ENCODE peak calls at places on chromosome 4, in five cellular contexts. Z is amniotic stem cell, I is epithelial cell of prostate, K is frontal cortex, L is tibial nerve. D is an unnamed sample.

GRCh38 chr4:20445933-20446723 is 194.4 kb downstream of the SLIT2 start:
- DNase-seq in Z (no peak), I (no peak), K (no peak), L (no peak), D (no peak)

GRCh38 chr4:139030614-139031235 is 15.1 kb downstream of the NOCT start:
- DNase-seq in Z (peak; percentile 52), I (peak; percentile 10), K (peak; percentile 71), L (peak; percentile 59), D (peak; percentile 71)

GRCh38 chr4:40594261-40595178 is 35.1 kb downstream of the RBM47 start:
- DNase-seq in Z (peak; percentile 58), I (no peak), K (no peak), L (no peak), D (no peak)

GRCh38 chr4:10157478-10158354 is 41.1 kb upstream of the WDR1 start:
- DNase-seq in Z (peak; percentile 11), I (no peak), K (peak; percentile 78), L (peak; percentile 17), D (peak; percentile 57)

GRCh38 chr4:88054909-88055308 is 47.5 kb downstream of the PKD2 start:
- DNase-seq in Z (peak; percentile 12), I (no peak), K (peak; percentile 12), L (no peak), D (peak; percentile 6)

GRCh38 chr4:94926936-94927335 is 169.2 kb downstream of the BMPR1B start:
- DNase-seq in Z (no peak), I (no peak), K (no peak), L (no peak), D (no peak)

GRCh38 chr4:73707269-73707875 is 33.0 kb upstream of the CXCL8 start:
- DNase-seq in Z (no peak), I (no peak), K (no peak), L (no peak), D (no peak)

GRCh38 chr4:39046243-39046642 is 14.0 kb upstream of the TMEM156 start:
- DNase-seq in Z (no peak), I (peak; percentile 65), K (no peak), L (no peak), D (no peak)

GRCh38 chr4:112633477-112634235 is 3.1 kb downstream of the ZGRF1 start:
- DNase-seq in Z (no peak), I (no peak), K (peak; percentile 13), L (no peak), D (no peak)

GRCh38 chr4:181261279-181261678 is 981.9 kb upstream of the TENM3 start:
- DNase-seq in Z (peak; percentile 7), I (no peak), K (no peak), L (no peak), D (no peak)

GRCh38 chr4:99099311-99099710 is 10.7 kb upstream of the ADH5 start:
- DNase-seq in Z (no peak), I (no peak), K (no peak), L (no peak), D (no peak)

GRCh38 chr4:73597594-73597993 is 22.6 kb downstream of the RASSF6 start:
- DNase-seq in Z (no peak), I (no peak), K (no peak), L (no peak), D (no peak)

GRCh38 chr4:2910409-2910808 is 52.8 kb downstream of the NOP14 start:
- DNase-seq in Z (no peak), I (no peak), K (no peak), L (no peak), D (no peak)

GRCh38 chr4:5824635-5825034 is 68.3 kb downstream of the CRMP1 start:
- DNase-seq in Z (no peak), I (no peak), K (no peak), L (no peak), D (no peak)

GRCh38 chr4:122458625-122459024 is 2.1 kb upstream of the IL2 start:
- DNase-seq in Z (no peak), I (no peak), K (no peak), L (no peak), D (no peak)

GRCh38 chr4:165208322-165208652 is 926 bp downstream of the KLHL2 start:
- DNase-seq in Z (no peak), I (no peak), K (no peak), L (no peak), D (no peak)

GRCh38 chr4:38106301-38106700 is 146.1 kb downstream of the PTTG2 start:
- DNase-seq in Z (no peak), I (no peak), K (no peak), L (no peak), D (no peak)

GRCh38 chr4:34964613-34965012 is 1279.7 kb downstream of the ARAP2 start:
- DNase-seq in Z (no peak), I (no peak), K (no peak), L (no peak), D (no peak)

GRCh38 chr4:71406459-71406963 is 67.7 kb downstream of the SLC4A4 start:
- DNase-seq in Z (no peak), I (peak; percentile 31), K (no peak), L (no peak), D (no peak)

GRCh38 chr4:56342746-56343145 is 44.5 kb downstream of the AASDH start:
- DNase-seq in Z (no peak), I (no peak), K (no peak), L (no peak), D (no peak)